ENCODE peak calls at places on chromosome 1, in ten cellular contexts. L is CD8-positive, alpha-beta memory T cell; D is thoracic aorta; K is cardiac muscle cell; J is prostate gland; Q is small intestine; E is body of pancreas; G is tibial nerve; U is fibroblast of lung; N is psoas muscle. B is an unnamed sample.

GRCh38 chr1:86616871-86617270 is 70.0 kb downstream of the CLCA4 start:
- DNase-seq in L (no peak), D (no peak), K (no peak), J (no peak), Q (peak; percentile 90), E (no peak), G (no peak), U (no peak), N (no peak), B (no peak)

GRCh38 chr1:87367549-87367948 is 38.9 kb downstream of the LMO4 start:
- DNase-seq in L (no peak), D (no peak), K (no peak), J (no peak), Q (no peak), E (no peak), G (no peak), U (no peak), N (no peak), B (no peak)

GRCh38 chr1:36446261-36446660 is 4.0 kb downstream of the OSCP1 start:
- DNase-seq in L (no peak), D (no peak), K (no peak), J (no peak), Q (no peak), E (no peak), G (no peak), U (no peak), N (no peak), B (no peak)

GRCh38 chr1:116411784-116412479 is 38.9 kb downstream of the ATP1A1 start:
- DNase-seq in L (no peak), D (no peak), K (peak; percentile 35), J (no peak), Q (peak; percentile 59), E (no peak), G (no peak), U (peak; percentile 30), N (no peak), B (no peak)

GRCh38 chr1:225422795-225423517 is 4.9 kb downstream of the LBR start:
- DNase-seq in L (no peak), D (no peak), K (no peak), J (no peak), Q (no peak), E (no peak), G (no peak), U (no peak), N (no peak), B (no peak)

GRCh38 chr1:18535391-18536210 is 54.9 kb downstream of the KLHDC7A start:
- DNase-seq in L (no peak), D (no peak), K (no peak), J (peak; percentile 71), Q (peak; percentile 96), E (peak; percentile 77), G (no peak), U (no peak), N (no peak), B (no peak)

GRCh38 chr1:161215079-161215478 is at the start of gene FCER1G:
- DNase-seq in L (no peak), D (no peak), K (no peak), J (no peak), Q (no peak), E (no peak), G (no peak), U (no peak), N (peak; percentile 45), B (peak; percentile 61)

GRCh38 chr1:85465099-85465790 is at the start of gene DDAH1:
- DNase-seq in L (no peak), D (no peak), K (peak; percentile 74), J (peak; percentile 67), Q (peak; percentile 74), E (peak; percentile 91), G (no peak), U (peak; percentile 73), N (no peak), B (peak; percentile 38)

GRCh38 chr1:106526650-106527049 is 529.8 kb upstream of the PRMT6 start:
- DNase-seq in L (no peak), D (no peak), K (peak; percentile 6), J (no peak), Q (no peak), E (no peak), G (no peak), U (peak; percentile 96), N (no peak), B (no peak)

GRCh38 chr1:54460346-54460745 is 54.2 kb upstream of the SSBP3 start:
- DNase-seq in L (peak; percentile 76), D (no peak), K (no peak), J (no peak), Q (no peak), E (no peak), G (no peak), U (no peak), N (no peak), B (no peak)

GRCh38 chr1:214658785-214659184 is 55.8 kb downstream of the CENPF start:
- DNase-seq in L (no peak), D (no peak), K (peak; percentile 42), J (no peak), Q (peak; percentile 6), E (peak; percentile 5), G (no peak), U (peak; percentile 32), N (no peak), B (no peak)

GRCh38 chr1:35369922-35370671 is 101.6 kb downstream of the ZMYM4 start:
- DNase-seq in L (no peak), D (no peak), K (peak; percentile 91), J (no peak), Q (no peak), E (peak; percentile 79), G (peak; percentile 22), U (peak; percentile 86), N (peak; percentile 48), B (peak; percentile 63)

GRCh38 chr1:167938083-167938482 is 1.2 kb upstream of the MPC2 start:
- DNase-seq in L (no peak), D (no peak), K (no peak), J (no peak), Q (no peak), E (no peak), G (no peak), U (no peak), N (no peak), B (no peak)
- H3K4me1 ChIP-seq in L (peaks cover 33% of the 10 kb centered on the region), D (peaks cover 33% of the 10 kb centered on the region), K (peaks cover 15% of the 10 kb centered on the region), J (no peaks in the 10 kb centered on the region), Q (peaks cover 3% of the 10 kb centered on the region), E (peaks cover 23% of the 10 kb centered on the region), G (peaks cover 26% of the 10 kb centered on the region), U (no peaks in the 10 kb centered on the region), N (peaks cover 43% of the 10 kb centered on the region), B (peaks cover 79% of the 10 kb centered on the region)

GRCh38 chr1:165877411-165877810 is 50.0 kb downstream of the UCK2 start:
- DNase-seq in L (no peak), D (no peak), K (no peak), J (no peak), Q (no peak), E (no peak), G (no peak), U (no peak), N (no peak), B (no peak)

GRCh38 chr1:165876121-165876520 is 48.7 kb downstream of the UCK2 start:
- DNase-seq in L (no peak), D (no peak), K (no peak), J (no peak), Q (peak; percentile 60), E (no peak), G (no peak), U (no peak), N (no peak), B (no peak)

GRCh38 chr1:165875604-165876003 is 48.2 kb downstream of the UCK2 start:
- DNase-seq in L (no peak), D (no peak), K (no peak), J (no peak), Q (no peak), E (no peak), G (no peak), U (no peak), N (no peak), B (no peak)

GRCh38 chr1:165879946-165880345 is 52.5 kb downstream of the UCK2 start:
- DNase-seq in L (no peak), D (no peak), K (no peak), J (peak; percentile 32), Q (no peak), E (no peak), G (no peak), U (no peak), N (no peak), B (no peak)

GRCh38 chr1:165877940-165878556 is 50.6 kb downstream of the UCK2 start:
- DNase-seq in L (no peak), D (no peak), K (no peak), J (no peak), Q (no peak), E (no peak), G (no peak), U (no peak), N (no peak), B (no peak)
- H3K4me1 ChIP-seq in L (peaks cover 9% of the 10 kb centered on the region), D (no peaks in the 10 kb centered on the region), K (no peaks in the 10 kb centered on the region), J (no peaks in the 10 kb centered on the region), Q (peaks cover 7% of the 10 kb centered on the region), E (peaks cover 27% of the 10 kb centered on the region), G (no peaks in the 10 kb centered on the region), U (no peaks in the 10 kb centered on the region), N (peaks cover 2% of the 10 kb centered on the region), B (peaks cover 4% of the 10 kb centered on the region)

GRCh38 chr1:91798241-91798648 is 87.7 kb downstream of the TGFBR3 start:
- DNase-seq in L (no peak), D (no peak), K (peak; percentile 75), J (no peak), Q (no peak), E (no peak), G (no peak), U (no peak), N (no peak), B (no peak)

GRCh38 chr1:91799863-91800262 is 86.1 kb downstream of the TGFBR3 start:
- DNase-seq in L (no peak), D (no peak), K (no peak), J (no peak), Q (no peak), E (no peak), G (no peak), U (no peak), N (no peak), B (no peak)

GRCh38 chr1:91799159-91799558 is 86.8 kb downstream of the TGFBR3 start:
- DNase-seq in L (no peak), D (no peak), K (no peak), J (no peak), Q (no peak), E (peak; percentile 52), G (no peak), U (no peak), N (no peak), B (peak; percentile 32)

GRCh38 chr1:91797164-91797563 is 88.8 kb downstream of the TGFBR3 start:
- DNase-seq in L (no peak), D (no peak), K (no peak), J (no peak), Q (no peak), E (no peak), G (no peak), U (no peak), N (no peak), B (no peak)

GRCh38 chr1:91798741-91799140 is 87.2 kb downstream of the TGFBR3 start:
- DNase-seq in L (no peak), D (no peak), K (peak; percentile 56), J (no peak), Q (no peak), E (no peak), G (no peak), U (no peak), N (no peak), B (no peak)
- H3K4me1 ChIP-seq in L (peaks cover 30% of the 10 kb centered on the region), D (peaks cover 22% of the 10 kb centered on the region), K (peaks cover 15% of the 10 kb centered on the region), J (no peaks in the 10 kb centered on the region), Q (no peaks in the 10 kb centered on the region), E (peaks cover 34% of the 10 kb centered on the region), G (peaks cover 9% of the 10 kb centered on the region), U (peaks cover 9% of the 10 kb centered on the region), N (peaks cover 39% of the 10 kb centered on the region), B (peaks cover 45% of the 10 kb centered on the region)

GRCh38 chr1:101943237-101943636 is 53.5 kb downstream of the OLFM3 start:
- DNase-seq in L (no peak), D (no peak), K (no peak), J (no peak), Q (no peak), E (no peak), G (no peak), U (no peak), N (no peak), B (no peak)

GRCh38 chr1:101945884-101946283 is 50.8 kb downstream of the OLFM3 start:
- DNase-seq in L (no peak), D (no peak), K (no peak), J (no peak), Q (no peak), E (no peak), G (no peak), U (no peak), N (no peak), B (no peak)
- H3K4me1 ChIP-seq in L (no peaks in the 10 kb centered on the region), D (no peaks in the 10 kb centered on the region), K (no peaks in the 10 kb centered on the region), J (no peaks in the 10 kb centered on the region), Q (no peaks in the 10 kb centered on the region), E (peaks cover 4% of the 10 kb centered on the region), G (no peaks in the 10 kb centered on the region), U (no peaks in the 10 kb centered on the region), N (no peaks in the 10 kb centered on the region), B (no peaks in the 10 kb centered on the region)